ENCODE peak calls at places on chromosomes 4 and X, in five cellular contexts. B is NCI-H460, I is iris pigment epithelial cell, C is lung microvascular endothelial cell, Y is kidney. E is an unnamed sample.

GRCh38 chrX:136176399-136176825 is 29.1 kb downstream of the FHL1 start:
- DNase-seq in C (peak; percentile 37), Y (no peak), I (peak; percentile 93), B (no peak), E (no peak)

GRCh38 chr4:36420111-36420679 is 138.8 kb downstream of the DTHD1 start:
- DNase-seq in Y (peak; percentile 45), I (no peak), C (no peak), B (no peak), E (no peak)

GRCh38 chrX:67961516-67961915 is 417.7 kb downstream of the AR start:
- DNase-seq in C (no peak), Y (no peak), I (no peak), B (no peak), E (no peak)

GRCh38 chr4:15232725-15233597 is 194.9 kb upstream of the C1QTNF7 start:
- DNase-seq in I (peak; percentile 90), Y (no peak), B (no peak), C (peak; percentile 45), E (no peak)

GRCh38 chr4:78347527-78347926 is 204.0 kb upstream of the ANXA3 start:
- DNase-seq in B (no peak), Y (no peak), C (no peak), I (no peak), E (no peak)

GRCh38 chr4:94978904-94979303 is 221.1 kb downstream of the BMPR1B start:
- DNase-seq in Y (no peak), I (peak; percentile 52), B (no peak), C (no peak), E (no peak)

GRCh38 chr4:80202190-80202711 is 4.9 kb downstream of the PRDM8 start:
- DNase-seq in B (no peak), I (peak; percentile 70), Y (peak; percentile 93), C (peak; percentile 74), E (peak; percentile 96)

GRCh38 chr4:37795796-37796195 is 30.7 kb upstream of the PGM2 start:
- DNase-seq in B (no peak), I (no peak), Y (no peak), C (no peak), E (no peak)

GRCh38 chrX:135003876-135004623 is 13.3 kb downstream of the SMIM10 start:
- DNase-seq in Y (peak; percentile 96), B (peak; percentile 91), C (peak; percentile 87), I (peak; percentile 87), E (peak; percentile 93)

GRCh38 chr4:41057456-41057855 is 156.9 kb downstream of the APBB2 start:
- DNase-seq in Y (no peak), I (peak; percentile 77), C (peak; percentile 12), B (no peak), E (no peak)

GRCh38 chrX:3271485-3272186 is 74.8 kb downstream of the MXRA5 start:
- DNase-seq in B (no peak), I (peak; percentile 80), Y (no peak), C (peak; percentile 87), E (no peak)

GRCh38 chr4:150205016-150205415 is 126.8 kb downstream of the DCLK2 start:
- DNase-seq in Y (no peak), B (no peak), C (no peak), I (no peak), E (no peak)

GRCh38 chr4:122602277-122603142 is 18.4 kb downstream of the IL21 start:
- DNase-seq in C (peak; percentile 53), Y (no peak), I (peak; percentile 62), B (peak; percentile 33), E (no peak)

GRCh38 chrX:40573763-40574162 is 7.0 kb upstream of the ATP6AP2 start:
- DNase-seq in Y (no peak), I (peak; percentile 28), C (peak; percentile 29), B (peak; percentile 29), E (no peak)

GRCh38 chrX:96147645-96148044 is 537.0 kb upstream of the DIAPH2 start:
- DNase-seq in I (no peak), Y (no peak), B (no peak), C (no peak), E (no peak)

GRCh38 chrX:70455366-70456202 is 10.9 kb downstream of the DLG3 start:
- DNase-seq in I (no peak), Y (no peak), C (no peak), B (no peak), E (no peak)

E was measured in Right ventricle myocardium inferior.